ENCODE peak calls at places on chromosome 21, in six cellular contexts. One of them, this sample, is unnamed.

GRCh38 chr21:28624626-28625025 is 368.1 kb downstream of the LTN1 start:
- DNase-seq in GM23338: no peak
- DNase-seq in neural crest cell: no peak
- DNase-seq in fibroblast of villous mesenchyme: no peak
- DNase-seq in cardiac fibroblast: no peak
- DNase-seq in thoracic aorta: no peak
- DNase-seq in this sample: no peak

GRCh38 chr21:42191978-42192595 is 26.9 kb upstream of the ABCG1 start:
- DNase-seq in neural crest cell: no peak
- DNase-seq in fibroblast of villous mesenchyme: no peak
- DNase-seq in thoracic aorta: no peak
- DNase-seq in cardiac fibroblast: no peak
- DNase-seq in GM23338: no peak
- DNase-seq in this sample: peak; percentile 68

GRCh38 chr21:27219068-27219467 is 252.2 kb upstream of the ADAMTS5 start:
- DNase-seq in GM23338: no peak
- DNase-seq in neural crest cell: no peak
- DNase-seq in cardiac fibroblast: peak; percentile 79
- DNase-seq in fibroblast of villous mesenchyme: no peak
- DNase-seq in thoracic aorta: no peak
- DNase-seq in this sample: no peak

GRCh38 chr21:29155118-29155932 is 24.9 kb downstream of the MAP3K7CL start:
- DNase-seq in thoracic aorta: no peak
- DNase-seq in neural crest cell: peak; percentile 2
- DNase-seq in GM23338: peak; percentile 39
- DNase-seq in cardiac fibroblast: peak; percentile 93
- DNase-seq in fibroblast of villous mesenchyme: peak; percentile 94
- DNase-seq in this sample: no peak

GRCh38 chr21:45934071-45934470 is 47.5 kb upstream of the COL6A1 start:
- DNase-seq in thoracic aorta: no peak
- DNase-seq in GM23338: no peak
- DNase-seq in fibroblast of villous mesenchyme: no peak
- DNase-seq in neural crest cell: no peak
- DNase-seq in cardiac fibroblast: no peak
- DNase-seq in this sample: no peak

GRCh38 chr21:42295845-42296244 is 19.4 kb downstream of the TFF3 start:
- DNase-seq in fibroblast of villous mesenchyme: no peak
- DNase-seq in neural crest cell: no peak
- DNase-seq in GM23338: no peak
- DNase-seq in thoracic aorta: no peak
- DNase-seq in cardiac fibroblast: no peak
- DNase-seq in this sample: no peak

GRCh38 chr21:26843912-26844257 is 1.3 kb downstream of the ADAMTS1 start:
- DNase-seq in GM23338: peak; percentile 30
- DNase-seq in cardiac fibroblast: peak; percentile 49
- DNase-seq in neural crest cell: no peak
- DNase-seq in thoracic aorta: no peak
- DNase-seq in fibroblast of villous mesenchyme: peak; percentile 43
- DNase-seq in this sample: no peak

GRCh38 chr21:32698971-32699693 is 28.7 kb downstream of the SYNJ1 start:
- DNase-seq in neural crest cell: no peak
- DNase-seq in cardiac fibroblast: peak; percentile 9
- DNase-seq in GM23338: no peak
- DNase-seq in fibroblast of villous mesenchyme: peak; percentile 22
- DNase-seq in thoracic aorta: no peak
- DNase-seq in this sample: no peak

GRCh38 chr21:19120591-19120990 is 717.0 kb upstream of the TMPRSS15 start:
- DNase-seq in GM23338: peak; percentile 74
- DNase-seq in neural crest cell: no peak
- DNase-seq in thoracic aorta: no peak
- DNase-seq in fibroblast of villous mesenchyme: no peak
- DNase-seq in cardiac fibroblast: no peak
- DNase-seq in this sample: no peak

GRCh38 chr21:29332461-29333354 is 34.0 kb downstream of the BACH1 start:
- DNase-seq in fibroblast of villous mesenchyme: peak; percentile 62
- DNase-seq in thoracic aorta: no peak
- DNase-seq in neural crest cell: no peak
- DNase-seq in GM23338: no peak
- DNase-seq in cardiac fibroblast: peak; percentile 39
- DNase-seq in this sample: no peak

GRCh38 chr21:29264721-29265120 is 34.0 kb upstream of the BACH1 start:
- DNase-seq in neural crest cell: no peak
- DNase-seq in cardiac fibroblast: no peak
- DNase-seq in thoracic aorta: no peak
- DNase-seq in GM23338: no peak
- DNase-seq in fibroblast of villous mesenchyme: no peak
- DNase-seq in this sample: no peak

GRCh38 chr21:26732442-26733221 is 112.6 kb downstream of the ADAMTS1 start:
- DNase-seq in thoracic aorta: no peak
- DNase-seq in cardiac fibroblast: peak; percentile 67
- DNase-seq in neural crest cell: peak; percentile 42
- DNase-seq in fibroblast of villous mesenchyme: peak; percentile 56
- DNase-seq in GM23338: peak; percentile 85
- DNase-seq in this sample: no peak

GRCh38 chr21:42227909-42228708 is 9.2 kb downstream of the ABCG1 start:
- DNase-seq in cardiac fibroblast: peak; percentile 87
- DNase-seq in neural crest cell: no peak
- DNase-seq in thoracic aorta: peak; percentile 73
- DNase-seq in GM23338: peak; percentile 71
- DNase-seq in fibroblast of villous mesenchyme: peak; percentile 91
- DNase-seq in this sample: peak; percentile 90

GRCh38 chr21:32392299-32392879 is 423 bp downstream of the URB1 start:
- DNase-seq in GM23338: no peak
- DNase-seq in neural crest cell: no peak
- DNase-seq in fibroblast of villous mesenchyme: peak; percentile 19
- DNase-seq in thoracic aorta: no peak
- DNase-seq in cardiac fibroblast: no peak
- DNase-seq in this sample: no peak

GRCh38 chr21:45992311-45993209 is 11.0 kb downstream of the COL6A1 start:
- DNase-seq in thoracic aorta: peak; percentile 1
- DNase-seq in fibroblast of villous mesenchyme: no peak
- DNase-seq in neural crest cell: no peak
- DNase-seq in GM23338: no peak
- DNase-seq in cardiac fibroblast: no peak
- DNase-seq in this sample: no peak

GRCh38 chr21:34967509-34968289 is 81.4 kb downstream of the RUNX1 start:
- DNase-seq in neural crest cell: no peak
- DNase-seq in GM23338: no peak
- DNase-seq in fibroblast of villous mesenchyme: peak; percentile 39
- DNase-seq in cardiac fibroblast: no peak
- DNase-seq in thoracic aorta: no peak
- DNase-seq in this sample: no peak

GRCh38 chr21:31788581-31788980 is 56.7 kb upstream of the SCAF4 start:
- DNase-seq in thoracic aorta: no peak
- DNase-seq in GM23338: no peak
- DNase-seq in fibroblast of villous mesenchyme: no peak
- DNase-seq in neural crest cell: no peak
- DNase-seq in cardiac fibroblast: no peak
- DNase-seq in this sample: no peak

GRCh38 chr21:43305336-43305665 is 121.6 kb downstream of the SIK1 start:
- DNase-seq in GM23338: no peak
- DNase-seq in fibroblast of villous mesenchyme: no peak
- DNase-seq in thoracic aorta: no peak
- DNase-seq in neural crest cell: no peak
- DNase-seq in cardiac fibroblast: no peak
- DNase-seq in this sample: no peak

GRCh38 chr21:33115586-33116541 is 45.9 kb downstream of the OLIG1 start:
- DNase-seq in thoracic aorta: no peak
- DNase-seq in fibroblast of villous mesenchyme: no peak
- DNase-seq in cardiac fibroblast: no peak
- DNase-seq in neural crest cell: no peak
- DNase-seq in GM23338: no peak
- DNase-seq in this sample: no peak

GRCh38 chr21:33937931-33938339 is 22.3 kb upstream of the ATP5PO start:
- DNase-seq in cardiac fibroblast: no peak
- DNase-seq in thoracic aorta: no peak
- DNase-seq in fibroblast of villous mesenchyme: no peak
- DNase-seq in GM23338: no peak
- DNase-seq in neural crest cell: no peak
- DNase-seq in this sample: no peak

DNA sequence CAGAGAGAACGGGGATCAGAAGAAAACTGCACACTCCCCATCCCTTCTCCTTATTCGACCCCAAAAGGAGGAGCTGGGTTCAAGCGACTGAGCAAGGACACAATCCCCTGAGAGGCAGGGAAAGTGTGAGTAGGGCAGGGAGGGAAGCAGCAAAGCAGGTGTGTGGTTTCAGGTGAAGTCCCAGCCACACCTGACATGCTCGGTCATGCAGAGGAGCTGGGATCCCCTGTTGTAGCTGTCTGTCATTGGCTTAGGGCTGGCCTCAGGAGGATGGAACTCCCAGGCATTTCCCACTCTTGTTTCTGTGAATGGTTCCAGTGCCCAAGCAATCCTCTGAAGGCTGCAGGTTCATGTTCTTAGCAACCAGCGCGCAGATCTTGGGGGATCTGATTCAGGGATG is 150.7 kb downstream of the DSCAM start:
- DNase-seq in GM23338: no peak
- DNase-seq in neural crest cell: no peak
- DNase-seq in cardiac fibroblast: no peak
- DNase-seq in thoracic aorta: no peak
- DNase-seq in fibroblast of villous mesenchyme: no peak
- DNase-seq in this sample: no peak
- TF ChIP-seq CTCF in GM23338: no peak
- TF ChIP-seq CTCF in neural crest cell: no peak
- TF ChIP-seq CTCF in cardiac fibroblast: no peak
- TF ChIP-seq CTCF in thoracic aorta: no peak
- TF ChIP-seq CTCF in fibroblast of villous mesenchyme: no peak
- TF ChIP-seq CTCF in this sample: no peak

GRCh38 chr21:36929622-36930021 is 36.8 kb downstream of the HLCS start:
- DNase-seq in fibroblast of villous mesenchyme: no peak
- DNase-seq in GM23338: peak; percentile 38
- DNase-seq in cardiac fibroblast: peak; percentile 43
- DNase-seq in neural crest cell: no peak
- DNase-seq in thoracic aorta: no peak
- DNase-seq in this sample: no peak
- TF ChIP-seq CTCF in fibroblast of villous mesenchyme: peak; percentile 8
- TF ChIP-seq CTCF in GM23338: peak; percentile 51
- TF ChIP-seq CTCF in cardiac fibroblast: no peak
- TF ChIP-seq CTCF in neural crest cell: peak; percentile 21
- TF ChIP-seq CTCF in thoracic aorta: no peak
- TF ChIP-seq CTCF in this sample: no peak

GRCh38 chr21:41169258-41169576 is 1.3 kb downstream of the BACE2 start:
- DNase-seq in cardiac fibroblast: no peak
- DNase-seq in GM23338: no peak
- DNase-seq in neural crest cell: no peak
- DNase-seq in thoracic aorta: no peak
- DNase-seq in fibroblast of villous mesenchyme: no peak
- DNase-seq in this sample: no peak

GRCh38 chr21:41168391-41169257 is 664 bp downstream of the BACE2 start:
- DNase-seq in thoracic aorta: peak; percentile 38
- DNase-seq in fibroblast of villous mesenchyme: peak; percentile 24
- DNase-seq in cardiac fibroblast: peak; percentile 69
- DNase-seq in GM23338: peak; percentile 65
- DNase-seq in neural crest cell: peak; percentile 37
- DNase-seq in this sample: no peak

GRCh38 chr21:41166947-41167346 is 1.0 kb upstream of the BACE2 start:
- DNase-seq in GM23338: peak; percentile 17
- DNase-seq in neural crest cell: no peak
- DNase-seq in fibroblast of villous mesenchyme: no peak
- DNase-seq in thoracic aorta: no peak
- DNase-seq in cardiac fibroblast: peak; percentile 5
- DNase-seq in this sample: no peak

GRCh38 chr21:41169701-41170100 is 1.7 kb downstream of the BACE2 start:
- DNase-seq in neural crest cell: no peak
- DNase-seq in thoracic aorta: no peak
- DNase-seq in GM23338: no peak
- DNase-seq in fibroblast of villous mesenchyme: no peak
- DNase-seq in cardiac fibroblast: peak; percentile 2
- DNase-seq in this sample: no peak

DNA sequence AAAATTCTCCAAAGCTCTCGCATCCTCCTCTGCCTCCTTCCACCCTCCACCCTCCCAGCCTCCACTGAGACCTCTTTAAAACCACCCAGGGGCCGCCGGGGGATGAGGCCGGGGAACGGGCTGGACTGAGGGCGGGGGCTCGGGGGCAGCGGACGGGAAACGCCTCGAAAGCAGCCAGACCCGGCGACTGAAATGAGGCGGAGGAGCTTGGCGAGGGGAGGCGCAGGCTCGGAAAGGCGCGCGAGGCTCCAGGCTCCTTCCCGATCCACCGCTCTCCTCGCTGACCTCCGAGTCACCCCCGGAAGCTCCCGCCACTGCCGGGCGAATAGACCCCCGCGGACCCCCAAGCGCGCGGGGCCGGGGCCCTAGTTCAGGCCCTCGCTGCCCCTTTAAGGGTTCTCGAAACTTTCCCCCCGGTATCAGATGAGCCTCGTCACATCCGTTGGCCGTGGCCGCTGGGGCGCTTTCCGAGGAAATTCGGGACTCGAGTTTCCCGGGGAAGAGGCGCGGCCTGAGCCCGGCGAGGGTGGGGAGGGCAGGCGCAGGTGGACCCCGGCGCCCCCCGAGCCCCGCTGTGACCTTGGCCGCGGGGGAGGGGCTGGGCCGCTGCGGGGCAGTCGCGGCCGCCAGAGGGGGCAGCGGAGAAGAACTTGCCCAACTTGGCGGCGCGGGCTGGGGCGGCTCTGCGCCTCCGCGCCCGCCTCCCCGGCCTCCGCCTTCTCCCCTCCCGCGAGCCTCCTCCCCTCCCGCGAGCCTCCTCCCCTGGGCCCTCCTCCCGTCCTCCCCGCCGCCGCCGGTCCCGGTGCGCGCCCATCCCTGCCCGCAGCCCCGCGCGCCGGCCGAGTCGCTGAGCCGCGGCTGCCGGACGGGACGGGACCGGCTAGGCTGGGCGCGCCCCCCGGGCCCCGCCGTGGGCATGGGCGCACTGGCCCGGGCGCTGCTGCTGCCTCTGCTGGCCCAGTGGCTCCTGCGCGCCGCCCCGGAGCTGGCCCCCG is at the start of gene BACE2:
- DNase-seq in fibroblast of villous mesenchyme: peak; percentile 42
- DNase-seq in neural crest cell: peak; percentile 61
- DNase-seq in GM23338: peak; percentile 76
- DNase-seq in cardiac fibroblast: peak; percentile 87
- DNase-seq in thoracic aorta: no peak
- DNase-seq in this sample: no peak
- TF ChIP-seq CTCF in fibroblast of villous mesenchyme: peak; percentile 32
- TF ChIP-seq CTCF in neural crest cell: peak; percentile 70
- TF ChIP-seq CTCF in GM23338: peak; percentile 45
- TF ChIP-seq CTCF in cardiac fibroblast: peak; percentile 32
- TF ChIP-seq CTCF in thoracic aorta: peak; percentile 62
- TF ChIP-seq CTCF in this sample: no peak

GRCh38 chr21:38777015-38777414 is 28.7 kb upstream of the ETS2 start:
- DNase-seq in neural crest cell: no peak
- DNase-seq in fibroblast of villous mesenchyme: no peak
- DNase-seq in cardiac fibroblast: no peak
- DNase-seq in thoracic aorta: no peak
- DNase-seq in GM23338: no peak
- DNase-seq in this sample: no peak

GRCh38 chr21:38774586-38775285 is 31.0 kb upstream of the ETS2 start:
- DNase-seq in fibroblast of villous mesenchyme: no peak
- DNase-seq in thoracic aorta: no peak
- DNase-seq in cardiac fibroblast: no peak
- DNase-seq in GM23338: no peak
- DNase-seq in neural crest cell: no peak
- DNase-seq in this sample: no peak

GRCh38 chr21:38777521-38777920 is 28.2 kb upstream of the ETS2 start:
- DNase-seq in neural crest cell: no peak
- DNase-seq in GM23338: no peak
- DNase-seq in cardiac fibroblast: no peak
- DNase-seq in thoracic aorta: no peak
- DNase-seq in fibroblast of villous mesenchyme: no peak
- DNase-seq in this sample: no peak

GRCh38 chr21:38774152-38774551 is 31.6 kb upstream of the ETS2 start:
- DNase-seq in GM23338: no peak
- DNase-seq in thoracic aorta: no peak
- DNase-seq in neural crest cell: no peak
- DNase-seq in fibroblast of villous mesenchyme: no peak
- DNase-seq in cardiac fibroblast: peak; percentile 75
- DNase-seq in this sample: no peak

GRCh38 chr21:38775733-38776132 is 30.0 kb upstream of the ETS2 start:
- DNase-seq in fibroblast of villous mesenchyme: no peak
- DNase-seq in thoracic aorta: no peak
- DNase-seq in neural crest cell: no peak
- DNase-seq in cardiac fibroblast: no peak
- DNase-seq in GM23338: no peak
- DNase-seq in this sample: no peak
- TF ChIP-seq CTCF in fibroblast of villous mesenchyme: no peak
- TF ChIP-seq CTCF in thoracic aorta: no peak
- TF ChIP-seq CTCF in neural crest cell: no peak
- TF ChIP-seq CTCF in cardiac fibroblast: no peak
- TF ChIP-seq CTCF in GM23338: no peak
- TF ChIP-seq CTCF in this sample: no peak